ENCODE peak calls at places on chromosomes 13 and 19, in five cellular contexts. E, Z, Q, H and U are unnamed samples.

GRCh38 chr13:22311734-22312404 is 641.0 kb downstream of the FGF9 start:
- DNase-seq in E (peak), Z (no peak), Q (no peak), H (no peak), U (no peak)

GRCh38 chr13:107835339-107836018 is 379.9 kb downstream of the LIG4 start:
- DNase-seq in E (no peak), Z (peak), Q (peak), H (no peak), U (peak)

GRCh38 chr13:96700657-96701056 is 293.6 kb downstream of the OXGR1 start:
- DNase-seq in E (no peak), Z (peak), Q (no peak), H (no peak), U (peak)

GRCh38 chr13:109794095-109794494 is 7.7 kb upstream of the IRS2 start:
- DNase-seq in E (no peak), Z (no peak), Q (peak), H (no peak), U (no peak)

GRCh38 chr19:17340871-17341357 is 3.6 kb downstream of the GTPBP3 start:
- DNase-seq in E (no peak), Z (no peak), Q (no peak), H (no peak), U (no peak)

GRCh38 chr13:78160793-78161192 is 242.2 kb upstream of the EDNRB start:
- DNase-seq in E (no peak), Z (peak), Q (peak), H (no peak), U (peak)

GRCh38 chr13:57123660-57124059 is 17.1 kb upstream of the PRR20A start:
- DNase-seq in E (no peak), Z (peak), Q (peak), H (no peak), U (no peak)

GRCh38 chr13:110546933-110547332 is 14.6 kb downstream of the RAB20 start:
- DNase-seq in E (peak), Z (peak), Q (peak), H (no peak), U (peak)

GRCh38 chr13:59689057-59689456 is 474.7 kb downstream of the DIAPH3 start:
- DNase-seq in E (no peak), Z (no peak), Q (no peak), H (no peak), U (no peak)

GRCh38 chr13:48783831-48784230 is 130.1 kb downstream of the CYSLTR2 start:
- DNase-seq in E (no peak), Z (no peak), Q (no peak), H (no peak), U (no peak)

GRCh38 chr19:41877490-41877876 is 404 bp downstream of the CD79A start:
- DNase-seq in E (no peak), Z (no peak), Q (no peak), H (no peak), U (no peak)

GRCh38 chr19:15871570-15871969 is 26.3 kb downstream of the CYP4F2 start:
- DNase-seq in E (no peak), Z (no peak), Q (no peak), H (peak), U (no peak)

GRCh38 chr13:102039264-102039663 is 362.6 kb downstream of the FGF14 start:
- DNase-seq in E (no peak), Z (no peak), Q (no peak), H (no peak), U (no peak)

GRCh38 chr13:102045713-102046112 is 356.1 kb downstream of the FGF14 start:
- DNase-seq in E (no peak), Z (no peak), Q (no peak), H (no peak), U (no peak)

GRCh38 chr13:102040812-102041211 is 361.0 kb downstream of the FGF14 start:
- DNase-seq in E (no peak), Z (no peak), Q (no peak), H (no peak), U (no peak)

GRCh38 chr13:102041544-102041943 is 360.3 kb downstream of the FGF14 start:
- DNase-seq in E (no peak), Z (no peak), Q (no peak), H (no peak), U (no peak)

GRCh38 chr13:102042746-102043145 is 359.1 kb downstream of the FGF14 start:
- DNase-seq in E (no peak), Z (no peak), Q (no peak), H (no peak), U (no peak)
- TF ChIP-seq CTCF in E (no peak), Z (no peak), Q (no peak), H (no peak), U (no peak)

DNA sequence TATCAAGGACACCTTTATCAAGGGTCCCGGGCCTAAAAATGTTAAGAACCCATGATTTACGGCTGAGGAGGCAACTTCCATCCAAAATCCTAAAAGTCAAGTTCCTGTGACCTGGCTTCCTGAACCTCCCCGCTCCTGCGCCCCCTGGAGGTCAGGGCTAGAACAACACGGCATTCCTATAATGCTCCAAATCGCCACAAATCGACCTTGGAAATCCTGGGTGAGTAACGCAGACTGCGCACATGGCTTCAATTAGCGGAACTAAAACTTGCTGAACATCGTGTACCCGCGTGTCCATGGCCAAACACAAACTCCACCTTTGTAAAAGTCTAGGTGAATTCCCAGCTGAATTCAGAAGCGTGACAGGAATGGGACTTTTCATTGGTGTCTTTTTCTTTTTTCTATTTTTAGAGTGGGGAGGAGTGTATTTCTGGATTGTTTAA is 4.3 kb upstream of the C5AR1 start:
- DNase-seq in E (peak), Z (peak), Q (peak), H (peak), U (peak)
- H3K4me3 ChIP-seq in E (no peak), Z (no peak), Q (no peak), H (no peak), U (peak)

DNA sequence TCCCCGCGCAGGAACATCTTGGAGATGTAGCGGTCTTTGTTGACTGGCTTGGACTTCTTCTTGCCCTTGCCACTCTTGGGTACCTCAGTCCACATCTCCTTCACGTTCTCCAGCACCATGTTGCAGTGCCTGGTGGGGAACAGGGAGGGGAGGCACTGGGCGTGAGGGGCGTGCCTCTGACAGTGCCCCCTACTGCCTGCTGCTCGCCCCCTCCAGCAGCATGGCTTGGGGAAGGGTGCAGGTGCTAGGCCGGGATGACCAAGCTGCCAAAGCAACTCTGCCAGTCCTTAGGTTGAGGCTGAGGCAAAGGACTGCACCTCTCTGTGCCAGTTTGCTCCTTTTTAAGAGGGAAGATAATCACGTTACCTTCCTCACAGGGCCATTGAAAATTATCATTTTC is 4.2 kb downstream of the SNRPD2 start:
- DNase-seq in E (no peak), Z (no peak), Q (no peak), H (no peak), U (no peak)
- TF ChIP-seq CTCF in E (no peak), Z (no peak), Q (no peak), H (no peak), U (no peak)

GRCh38 chr19:10432736-10433130 is 12.4 kb downstream of the PDE4A start:
- DNase-seq in E (peak), Z (no peak), Q (no peak), H (no peak), U (no peak)
- H3K4me3 ChIP-seq in E (peak), Z (peak), Q (peak), H (peak), U (peak)